ENCODE peak calls at places on chromosomes 3 and 15, in nine cellular contexts. D is iPS-NIHi11; S is MCF 10A; X is Panc1; E is mucosa of gallbladder; Y is posterior cingulate gyrus; M is EL; I is activated CD4-positive, alpha-beta T cell treated with anti-CD3 and anti-CD28 coated beads, Interleukin-2, amount 50 U/mL, for 24 hours; H is activated CD8-positive, alpha-beta memory T cell treated with anti-CD3 and anti-CD28 coated beads for 48 hours. V is an unnamed sample.

GRCh38 chr15:22904736-22905135 is 66.3 kb downstream of the NIPA2 start:
- DNase-seq in D (no peak), S (no peak), X (no peak), E (no peak), Y (peak), M (no peak), I (no peak), H (no peak), V (no peak)

GRCh38 chr3:171760475-171760874 is 49.8 kb downstream of the PLD1 start:
- DNase-seq in D (no peak), S (no peak), X (no peak), E (no peak), Y (no peak), M (no peak), I (no peak), H (no peak), V (no peak)

GRCh38 chr15:42832577-42832976 is 88.0 kb downstream of the TTBK2 start:
- DNase-seq in D (no peak), S (peak), X (no peak), E (no peak), Y (no peak), M (peak), I (no peak), H (no peak), V (peak)

GRCh38 chr15:48406911-48407310 is 75.7 kb downstream of the DUT start:
- DNase-seq in D (no peak), S (no peak), X (no peak), E (no peak), Y (no peak), M (no peak), I (no peak), H (no peak), V (no peak)

GRCh38 chr3:36648241-36649034 is 115.9 kb downstream of the DCLK3 start:
- DNase-seq in D (no peak), S (peak), X (peak), E (no peak), Y (no peak), M (peak), I (no peak), H (no peak), V (peak)

GRCh38 chr3:27943106-27943505 is 221.0 kb upstream of the EOMES start:
- DNase-seq in D (peak), S (peak), X (no peak), E (peak), Y (no peak), M (peak), I (no peak), H (no peak), V (peak)

GRCh38 chr3:178602864-178603263 is 66.6 kb downstream of the KCNMB2 start:
- DNase-seq in D (no peak), S (no peak), X (no peak), E (no peak), Y (no peak), M (no peak), I (no peak), H (no peak), V (no peak)

GRCh38 chr3:11582123-11582968 is 61.4 kb downstream of the VGLL4 start:
- DNase-seq in D (peak), S (peak), X (no peak), E (peak), Y (peak), M (peak), I (no peak), H (no peak), V (peak)

GRCh38 chr3:113495035-113495434 is 19.9 kb downstream of the SPICE1 start:
- DNase-seq in D (peak), S (peak), X (no peak), E (peak), Y (no peak), M (peak), I (no peak), H (no peak), V (peak)

GRCh38 chr3:193354423-193354822 is 24.1 kb downstream of the ATP13A5 start:
- DNase-seq in D (no peak), S (no peak), X (no peak), E (no peak), Y (no peak), M (no peak), I (no peak), H (no peak), V (no peak)

GRCh38 chr3:44323341-44323955 is 15.1 kb upstream of the TCAIM start:
- DNase-seq in D (peak), S (peak), X (peak), E (peak), Y (peak), M (peak), I (peak), H (no peak), V (peak)

GRCh38 chr3:13013994-13014754 is 59.1 kb downstream of the IQSEC1 start:
- DNase-seq in D (no peak), S (no peak), X (no peak), E (no peak), Y (no peak), M (no peak), I (no peak), H (no peak), V (no peak)

GRCh38 chr15:90037961-90038633 is 37.0 kb downstream of the ZNF710 start:
- DNase-seq in D (no peak), S (peak), X (no peak), E (no peak), Y (no peak), M (peak), I (peak), H (no peak), V (no peak)

V was measured in Calu3.